ENCODE peak calls at places on chromosomes 2 and 18, in six cellular contexts. One of them, this sample, is unnamed.

GRCh38 chr18:77980275-77980674 is 730.6 kb downstream of the GALR1 start:
- DNase-seq in mesenchymal stem cell: no peak
- DNase-seq in neuronal stem cell: no peak
- DNase-seq in H1: no peak
- DNase-seq in IMR-90: no peak
- DNase-seq in mesendoderm: no peak
- DNase-seq in this sample: no peak

GRCh38 chr2:173400760-173401159 is 46.1 kb downstream of the CDCA7 start:
- DNase-seq in H1: no peak
- DNase-seq in neuronal stem cell: no peak
- DNase-seq in mesenchymal stem cell: peak; percentile 16
- DNase-seq in mesendoderm: peak; percentile 79
- DNase-seq in IMR-90: no peak
- DNase-seq in this sample: no peak

GRCh38 chr2:163133602-163134001 is 295.0 kb upstream of the KCNH7 start:
- DNase-seq in IMR-90: no peak
- DNase-seq in neuronal stem cell: no peak
- DNase-seq in H1: no peak
- DNase-seq in mesendoderm: peak; percentile 55
- DNase-seq in mesenchymal stem cell: no peak
- DNase-seq in this sample: no peak

GRCh38 chr2:238905721-238906120 is 57.8 kb downstream of the TWIST2 start:
- DNase-seq in IMR-90: no peak
- DNase-seq in neuronal stem cell: no peak
- DNase-seq in mesendoderm: no peak
- DNase-seq in H1: no peak
- DNase-seq in mesenchymal stem cell: no peak
- DNase-seq in this sample: no peak

GRCh38 chr2:184835081-184835728 is 236.9 kb downstream of the ZNF804A start:
- DNase-seq in mesenchymal stem cell: peak; percentile 7
- DNase-seq in neuronal stem cell: no peak
- DNase-seq in IMR-90: peak; percentile 12
- DNase-seq in mesendoderm: no peak
- DNase-seq in H1: no peak
- DNase-seq in this sample: no peak

GRCh38 chr2:224085246-224085645 is 46.2 kb upstream of the SERPINE2 start:
- DNase-seq in neuronal stem cell: no peak
- DNase-seq in H1: no peak
- DNase-seq in IMR-90: peak; percentile 75
- DNase-seq in mesendoderm: no peak
- DNase-seq in mesenchymal stem cell: peak; percentile 89
- DNase-seq in this sample: no peak

GRCh38 chr2:208251098-208251497 is 3.8 kb downstream of the IDH1 start:
- DNase-seq in IMR-90: no peak
- DNase-seq in mesenchymal stem cell: no peak
- DNase-seq in H1: no peak
- DNase-seq in neuronal stem cell: no peak
- DNase-seq in mesendoderm: no peak
- DNase-seq in this sample: no peak

GRCh38 chr18:63099848-63100625 is 219.5 kb downstream of the BCL2 start:
- DNase-seq in mesendoderm: peak; percentile 37
- DNase-seq in mesenchymal stem cell: no peak
- DNase-seq in IMR-90: no peak
- DNase-seq in H1: no peak
- DNase-seq in neuronal stem cell: no peak
- DNase-seq in this sample: no peak

GRCh38 chr2:27506587-27506986 is 9.9 kb downstream of the GCKR start:
- DNase-seq in mesenchymal stem cell: no peak
- DNase-seq in IMR-90: no peak
- DNase-seq in H1: no peak
- DNase-seq in mesendoderm: no peak
- DNase-seq in neuronal stem cell: no peak
- DNase-seq in this sample: no peak

GRCh38 chr2:27509326-27509725 is 12.7 kb downstream of the GCKR start:
- DNase-seq in mesenchymal stem cell: no peak
- DNase-seq in mesendoderm: no peak
- DNase-seq in IMR-90: peak; percentile 62
- DNase-seq in H1: no peak
- DNase-seq in neuronal stem cell: no peak
- DNase-seq in this sample: no peak

GRCh38 chr2:27502149-27502548 is 5.5 kb downstream of the GCKR start:
- DNase-seq in neuronal stem cell: no peak
- DNase-seq in H1: no peak
- DNase-seq in mesenchymal stem cell: no peak
- DNase-seq in mesendoderm: no peak
- DNase-seq in IMR-90: peak; percentile 56
- DNase-seq in this sample: no peak

DNA sequence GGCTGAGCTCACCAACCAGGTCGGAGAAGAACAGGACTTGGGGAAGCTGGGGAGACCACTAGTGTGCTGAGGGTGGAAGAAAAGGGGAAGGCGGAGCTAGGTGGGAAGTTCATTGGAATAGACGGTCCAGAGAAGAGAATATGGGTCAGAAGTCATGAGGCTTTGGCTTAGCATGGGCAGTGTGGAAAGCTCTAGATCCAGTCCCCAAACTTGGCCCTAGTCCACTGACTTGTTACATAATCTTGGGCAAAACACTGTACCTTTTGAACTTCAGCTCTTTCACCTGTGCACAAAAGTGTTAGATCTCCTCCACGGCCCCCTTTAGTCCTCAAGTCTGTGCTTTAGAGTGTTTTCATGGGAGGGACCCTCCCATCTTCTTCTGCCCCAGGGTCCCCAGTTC is 10.7 kb downstream of the GCKR start:
- DNase-seq in neuronal stem cell: no peak
- DNase-seq in mesendoderm: no peak
- DNase-seq in IMR-90: no peak
- DNase-seq in mesenchymal stem cell: no peak
- DNase-seq in H1: no peak
- DNase-seq in this sample: no peak
- H2BK5ac ChIP-seq in neuronal stem cell: no peak overlapping the region
- H2BK5ac ChIP-seq in mesendoderm: no peak overlapping the region
- H2BK5ac ChIP-seq in IMR-90: no peak overlapping the region
- H2BK5ac ChIP-seq in mesenchymal stem cell: no peak overlapping the region
- H2BK5ac ChIP-seq in H1: no peak overlapping the region
- H2BK5ac ChIP-seq in this sample: no peak overlapping the region

GRCh38 chr18:59699061-59699460 is 1.8 kb upstream of the CCBE1 start:
- DNase-seq in IMR-90: no peak
- DNase-seq in mesendoderm: no peak
- DNase-seq in H1: no peak
- DNase-seq in mesenchymal stem cell: no peak
- DNase-seq in neuronal stem cell: no peak
- DNase-seq in this sample: no peak
- H3K18ac ChIP-seq in IMR-90: no peak overlapping the region
- H3K18ac ChIP-seq in mesendoderm: no peak overlapping the region
- H3K18ac ChIP-seq in H1: no peak overlapping the region
- H3K18ac ChIP-seq in mesenchymal stem cell: no peak overlapping the region
- H3K18ac ChIP-seq in neuronal stem cell: no peak overlapping the region
- H3K18ac ChIP-seq in this sample: no peak overlapping the region

DNA sequence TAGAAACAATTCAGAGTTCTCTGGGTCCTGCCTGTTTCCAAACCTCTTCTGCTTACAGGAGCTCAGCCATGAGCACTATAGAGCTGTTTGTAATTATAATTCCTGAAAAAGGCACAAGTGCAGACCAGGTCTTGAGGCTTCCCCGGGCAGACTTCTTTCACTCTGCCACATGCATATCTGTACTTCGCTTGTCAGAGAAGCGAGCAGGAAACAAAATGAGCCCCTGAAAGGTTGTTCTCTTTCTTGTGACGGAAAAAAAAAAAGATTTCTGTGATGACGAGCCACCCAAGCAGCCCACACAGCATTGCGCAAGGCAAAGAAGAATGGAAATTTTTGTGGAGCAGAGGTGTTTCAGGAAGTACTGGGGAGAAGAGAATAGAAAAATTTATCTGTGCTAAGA is 53.9 kb upstream of the LINC00305 start:
- DNase-seq in H1: no peak
- DNase-seq in IMR-90: no peak
- DNase-seq in neuronal stem cell: no peak
- DNase-seq in mesenchymal stem cell: no peak
- DNase-seq in mesendoderm: no peak
- DNase-seq in this sample: no peak
- H2BK5ac ChIP-seq in H1: no peak overlapping the region
- H2BK5ac ChIP-seq in IMR-90: no peak overlapping the region
- H2BK5ac ChIP-seq in neuronal stem cell: no peak overlapping the region
- H2BK5ac ChIP-seq in mesenchymal stem cell: no peak overlapping the region
- H2BK5ac ChIP-seq in mesendoderm: no peak overlapping the region
- H2BK5ac ChIP-seq in this sample: no peak overlapping the region

DNA sequence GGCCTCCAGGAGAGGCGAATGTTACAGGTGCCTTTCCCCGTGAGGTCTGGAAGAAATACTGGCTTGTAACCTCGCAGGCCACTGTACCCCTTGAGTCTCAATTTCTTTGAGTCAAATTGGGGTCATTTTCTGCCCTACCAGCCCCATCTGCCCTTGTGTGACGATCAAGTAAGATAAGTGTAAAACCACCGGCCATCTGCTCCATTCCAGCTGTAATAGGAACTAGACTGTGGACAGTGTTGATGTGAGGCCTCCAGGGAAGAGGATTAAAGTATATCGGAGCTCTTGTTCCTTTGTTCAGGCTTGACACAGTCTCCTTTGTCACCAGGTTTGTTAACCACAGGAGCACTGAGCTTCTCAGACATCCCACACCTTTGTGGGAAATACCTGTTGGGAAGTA is 65.6 kb downstream of the MRPS9 start:
- DNase-seq in mesenchymal stem cell: no peak
- DNase-seq in neuronal stem cell: no peak
- DNase-seq in IMR-90: no peak
- DNase-seq in mesendoderm: no peak
- DNase-seq in H1: no peak
- DNase-seq in this sample: no peak
- H3K18ac ChIP-seq in mesenchymal stem cell: no peak overlapping the region
- H3K18ac ChIP-seq in neuronal stem cell: peak overlapping the region; percentile 28
- H3K18ac ChIP-seq in IMR-90: no peak overlapping the region
- H3K18ac ChIP-seq in mesendoderm: peak overlapping the region; percentile 16
- H3K18ac ChIP-seq in H1: peak overlapping the region; percentile 63
- H3K18ac ChIP-seq in this sample: peak overlapping the region; percentile 74

DNA sequence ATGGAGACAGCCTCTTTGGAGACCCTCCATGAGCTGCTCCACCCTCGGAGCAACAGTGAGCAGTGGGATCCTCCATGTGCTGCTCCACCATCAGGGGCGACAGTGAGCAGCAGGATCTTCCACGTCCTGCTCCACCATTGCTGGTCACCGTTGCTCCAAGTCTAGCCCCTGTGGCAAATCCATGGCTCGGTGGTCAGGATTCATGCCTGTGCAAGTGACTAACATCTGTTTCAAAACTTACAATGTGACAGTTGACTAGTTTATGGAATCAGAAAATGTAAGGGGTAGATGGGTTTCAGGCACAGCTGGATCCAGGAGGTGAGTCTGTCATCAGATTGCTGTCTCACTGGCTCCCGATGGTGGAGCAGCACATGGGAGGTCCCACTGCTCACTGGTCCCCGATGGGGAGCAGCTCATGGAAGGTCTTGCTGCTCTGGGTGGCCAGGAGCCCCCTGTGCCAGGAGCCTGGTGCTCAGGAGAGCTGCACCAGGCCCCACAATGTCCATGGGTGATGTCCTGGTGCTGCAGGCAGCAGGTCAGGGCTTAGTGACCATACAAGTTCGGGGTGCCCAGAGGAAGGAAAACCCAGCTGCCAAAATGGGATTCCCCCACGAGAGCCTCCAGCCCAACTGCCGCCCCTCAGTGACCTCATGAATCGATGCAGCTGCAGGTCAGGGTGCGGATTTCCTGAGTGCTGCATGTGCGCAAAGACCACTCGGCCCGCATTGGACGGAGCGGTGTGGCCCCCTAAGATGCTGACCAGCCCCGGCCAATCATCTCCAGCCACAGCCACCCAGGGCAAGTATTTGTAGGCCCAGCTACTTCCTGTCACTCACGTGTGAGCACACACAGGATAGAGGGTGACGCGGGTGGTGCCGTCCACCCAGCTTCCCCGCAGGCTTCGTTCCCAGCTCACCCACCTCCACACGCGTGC is 116.5 kb upstream of the OTOS start:
- DNase-seq in H1: no peak
- DNase-seq in neuronal stem cell: no peak
- DNase-seq in mesendoderm: no peak
- DNase-seq in mesenchymal stem cell: no peak
- DNase-seq in IMR-90: no peak
- DNase-seq in this sample: peak; percentile 26
- H2BK5ac ChIP-seq in H1: no peak overlapping the region
- H2BK5ac ChIP-seq in neuronal stem cell: no peak overlapping the region
- H2BK5ac ChIP-seq in mesendoderm: no peak overlapping the region
- H2BK5ac ChIP-seq in mesenchymal stem cell: no peak overlapping the region
- H2BK5ac ChIP-seq in IMR-90: no peak overlapping the region
- H2BK5ac ChIP-seq in this sample: no peak overlapping the region

GRCh38 chr2:55268907-55269611 is at the start of gene MTIF2:
- DNase-seq in mesendoderm: peak; percentile 98
- DNase-seq in H1: peak; percentile 77
- DNase-seq in mesenchymal stem cell: peak; percentile 96
- DNase-seq in neuronal stem cell: peak; percentile 81
- DNase-seq in IMR-90: peak; percentile 91
- DNase-seq in this sample: peak; percentile 95

DNA sequence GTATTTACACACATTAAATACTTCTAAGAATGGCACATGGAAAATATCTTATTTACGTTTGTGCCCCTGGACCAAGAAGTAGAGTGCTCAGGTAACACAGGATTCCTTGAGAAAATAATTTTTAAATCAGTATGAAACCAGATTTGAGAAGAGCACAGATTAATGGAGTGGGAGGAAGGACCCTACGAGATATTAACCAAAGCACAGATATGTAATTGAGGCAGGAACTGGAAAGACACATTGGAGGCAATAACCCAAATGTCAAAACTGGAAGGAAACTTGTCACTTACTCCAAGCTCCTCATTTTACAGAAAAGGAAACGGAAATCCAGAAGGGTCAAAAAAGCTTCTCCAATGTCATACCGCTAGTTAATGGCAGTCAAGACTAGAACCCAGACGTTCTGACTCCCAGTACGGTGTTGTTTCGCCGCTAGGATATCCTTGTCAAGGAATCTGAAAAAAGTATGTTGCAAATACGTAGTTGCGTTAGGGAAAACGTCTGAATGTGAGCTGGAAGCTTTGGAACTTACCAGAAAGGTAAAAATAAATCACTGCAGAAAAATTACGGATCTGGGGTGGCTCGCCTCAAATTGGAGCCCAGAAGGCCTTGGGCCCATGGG is 634 bp downstream of the MTIF2 start:
- DNase-seq in neuronal stem cell: no peak
- DNase-seq in H1: no peak
- DNase-seq in IMR-90: no peak
- DNase-seq in mesendoderm: no peak
- DNase-seq in mesenchymal stem cell: no peak
- DNase-seq in this sample: no peak
- H3K18ac ChIP-seq in neuronal stem cell: peak overlapping the region; percentile 93
- H3K18ac ChIP-seq in H1: no peak overlapping the region
- H3K18ac ChIP-seq in IMR-90: no peak overlapping the region
- H3K18ac ChIP-seq in mesendoderm: no peak overlapping the region
- H3K18ac ChIP-seq in mesenchymal stem cell: no peak overlapping the region
- H3K18ac ChIP-seq in this sample: no peak overlapping the region